ENCODE peak calls at places on chromosomes 2 and 18, in six cellular contexts. One of them, this sample, is unnamed. For H3K4me1, the result is how much of the 10 kb centered on the place peaks cover.

GRCh38 chr2:1612391-1613077 is 131.8 kb downstream of the PXDN start:
- DNase-seq in NT2/D1: no peak
- DNase-seq in breast epithelium: no peak
- DNase-seq in effector memory CD4-positive, alpha-beta T cell: no peak
- DNase-seq in K562: no peak
- DNase-seq in Peyer's patch: peak
- DNase-seq in this sample: no peak

GRCh38 chr2:99861376-99861760 is 281.0 kb downstream of the AFF3 start:
- DNase-seq in Peyer's patch: no peak
- DNase-seq in breast epithelium: no peak
- DNase-seq in NT2/D1: no peak
- DNase-seq in K562: no peak
- DNase-seq in effector memory CD4-positive, alpha-beta T cell: no peak
- DNase-seq in this sample: no peak

GRCh38 chr2:58358024-58358423 is 116.9 kb upstream of the FANCL start:
- DNase-seq in NT2/D1: no peak
- DNase-seq in K562: no peak
- DNase-seq in effector memory CD4-positive, alpha-beta T cell: no peak
- DNase-seq in Peyer's patch: no peak
- DNase-seq in breast epithelium: no peak
- DNase-seq in this sample: no peak

GRCh38 chr2:240990726-240991377 is 7.6 kb upstream of the SNED1 start:
- DNase-seq in K562: no peak
- DNase-seq in effector memory CD4-positive, alpha-beta T cell: no peak
- DNase-seq in breast epithelium: peak
- DNase-seq in NT2/D1: no peak
- DNase-seq in Peyer's patch: peak
- DNase-seq in this sample: no peak

GRCh38 chr2:72149556-72150156 is 2.0 kb upstream of the CYP26B1 start:
- DNase-seq in NT2/D1: no peak
- DNase-seq in effector memory CD4-positive, alpha-beta T cell: no peak
- DNase-seq in breast epithelium: no peak
- DNase-seq in K562: no peak
- DNase-seq in Peyer's patch: peak
- DNase-seq in this sample: peak

GRCh38 chr18:3671181-3671580 is 221.2 kb downstream of the TGIF1 start:
- DNase-seq in NT2/D1: no peak
- DNase-seq in Peyer's patch: peak
- DNase-seq in breast epithelium: no peak
- DNase-seq in K562: no peak
- DNase-seq in effector memory CD4-positive, alpha-beta T cell: no peak
- DNase-seq in this sample: no peak

GRCh38 chr2:9397201-9397600 is 26.1 kb downstream of the ITGB1BP1 start:
- DNase-seq in NT2/D1: no peak
- DNase-seq in Peyer's patch: no peak
- DNase-seq in breast epithelium: no peak
- DNase-seq in effector memory CD4-positive, alpha-beta T cell: no peak
- DNase-seq in K562: no peak
- DNase-seq in this sample: no peak

GRCh38 chr2:74420006-74420405 is 1.4 kb downstream of the C2orf81 start:
- DNase-seq in Peyer's patch: no peak
- DNase-seq in NT2/D1: no peak
- DNase-seq in K562: no peak
- DNase-seq in effector memory CD4-positive, alpha-beta T cell: no peak
- DNase-seq in breast epithelium: no peak
- DNase-seq in this sample: peak

GRCh38 chr2:200749631-200750322 is 61.9 kb upstream of the BZW1 start:
- DNase-seq in K562: no peak
- DNase-seq in NT2/D1: no peak
- DNase-seq in breast epithelium: no peak
- DNase-seq in Peyer's patch: no peak
- DNase-seq in effector memory CD4-positive, alpha-beta T cell: no peak
- DNase-seq in this sample: no peak

GRCh38 chr2:68366083-68366560 is 1.0 kb downstream of the PLEK start:
- DNase-seq in effector memory CD4-positive, alpha-beta T cell: no peak
- DNase-seq in Peyer's patch: no peak
- DNase-seq in K562: no peak
- DNase-seq in NT2/D1: no peak
- DNase-seq in breast epithelium: no peak
- DNase-seq in this sample: no peak

GRCh38 chr2:64594563-64594989 is 59.1 kb downstream of the SERTAD2 start:
- DNase-seq in breast epithelium: no peak
- DNase-seq in NT2/D1: no peak
- DNase-seq in Peyer's patch: no peak
- DNase-seq in K562: no peak
- DNase-seq in effector memory CD4-positive, alpha-beta T cell: no peak
- DNase-seq in this sample: no peak

GRCh38 chr18:69447886-69448285 is 47.2 kb downstream of the DOK6 start:
- DNase-seq in effector memory CD4-positive, alpha-beta T cell: no peak
- DNase-seq in K562: no peak
- DNase-seq in NT2/D1: no peak
- DNase-seq in breast epithelium: no peak
- DNase-seq in Peyer's patch: no peak
- DNase-seq in this sample: no peak

GRCh38 chr2:79292936-79293335 is 133.4 kb upstream of the REG3A start:
- DNase-seq in effector memory CD4-positive, alpha-beta T cell: no peak
- DNase-seq in Peyer's patch: no peak
- DNase-seq in NT2/D1: no peak
- DNase-seq in breast epithelium: no peak
- DNase-seq in K562: no peak
- DNase-seq in this sample: no peak

GRCh38 chr2:152924722-152925121 is 206.3 kb downstream of the ARL6IP6 start:
- DNase-seq in breast epithelium: no peak
- DNase-seq in Peyer's patch: no peak
- DNase-seq in NT2/D1: no peak
- DNase-seq in K562: no peak
- DNase-seq in effector memory CD4-positive, alpha-beta T cell: no peak
- DNase-seq in this sample: no peak

GRCh38 chr2:224930990-224931389 is 111.3 kb downstream of the DOCK10 start:
- DNase-seq in NT2/D1: no peak
- DNase-seq in breast epithelium: no peak
- DNase-seq in K562: no peak
- DNase-seq in Peyer's patch: no peak
- DNase-seq in effector memory CD4-positive, alpha-beta T cell: no peak
- DNase-seq in this sample: no peak

GRCh38 chr18:59453468-59453961 is 94.5 kb upstream of the LMAN1 start:
- DNase-seq in NT2/D1: no peak
- DNase-seq in K562: no peak
- DNase-seq in effector memory CD4-positive, alpha-beta T cell: no peak
- DNase-seq in Peyer's patch: no peak
- DNase-seq in breast epithelium: no peak
- DNase-seq in this sample: no peak

GRCh38 chr18:36469471-36469870 is 172.0 kb downstream of the FHOD3 start:
- DNase-seq in effector memory CD4-positive, alpha-beta T cell: no peak
- DNase-seq in K562: no peak
- DNase-seq in breast epithelium: no peak
- DNase-seq in NT2/D1: no peak
- DNase-seq in Peyer's patch: no peak
- DNase-seq in this sample: no peak

GRCh38 chr2:167862787-167863186 is 384.6 kb downstream of the STK39 start:
- DNase-seq in Peyer's patch: no peak
- DNase-seq in effector memory CD4-positive, alpha-beta T cell: no peak
- DNase-seq in NT2/D1: no peak
- DNase-seq in breast epithelium: no peak
- DNase-seq in K562: no peak
- DNase-seq in this sample: no peak

GRCh38 chr18:23179416-23179815 is 44.1 kb downstream of the CABLES1 start:
- DNase-seq in NT2/D1: no peak
- DNase-seq in K562: no peak
- DNase-seq in breast epithelium: no peak
- DNase-seq in effector memory CD4-positive, alpha-beta T cell: no peak
- DNase-seq in Peyer's patch: no peak
- DNase-seq in this sample: no peak

GRCh38 chr2:30239308-30240161 is 8.2 kb downstream of the LBH start:
- DNase-seq in NT2/D1: no peak
- DNase-seq in K562: peak
- DNase-seq in breast epithelium: no peak
- DNase-seq in Peyer's patch: peak
- DNase-seq in effector memory CD4-positive, alpha-beta T cell: peak
- DNase-seq in this sample: peak

GRCh38 chr2:200298015-200298414 is 8.5 kb upstream of the SPATS2L start:
- DNase-seq in effector memory CD4-positive, alpha-beta T cell: no peak
- DNase-seq in breast epithelium: no peak
- DNase-seq in K562: no peak
- DNase-seq in NT2/D1: no peak
- DNase-seq in Peyer's patch: no peak
- DNase-seq in this sample: no peak

GRCh38 chr2:46363535-46364170 is 66.4 kb downstream of the EPAS1 start:
- DNase-seq in K562: no peak
- DNase-seq in effector memory CD4-positive, alpha-beta T cell: no peak
- DNase-seq in Peyer's patch: no peak
- DNase-seq in breast epithelium: no peak
- DNase-seq in NT2/D1: no peak
- DNase-seq in this sample: no peak

GRCh38 chr2:44912660-44913059 is 28.8 kb upstream of the SIX3 start:
- DNase-seq in effector memory CD4-positive, alpha-beta T cell: no peak
- DNase-seq in K562: no peak
- DNase-seq in Peyer's patch: no peak
- DNase-seq in NT2/D1: no peak
- DNase-seq in breast epithelium: no peak
- DNase-seq in this sample: no peak

GRCh38 chr2:241064802-241065354 is 37.2 kb downstream of the MTERF4 start:
- DNase-seq in Peyer's patch: no peak
- DNase-seq in breast epithelium: no peak
- DNase-seq in NT2/D1: no peak
- DNase-seq in K562: no peak
- DNase-seq in effector memory CD4-positive, alpha-beta T cell: no peak
- DNase-seq in this sample: no peak

GRCh38 chr2:27378096-27378808 is 2.3 kb downstream of the ZNF513 start:
- DNase-seq in Peyer's patch: peak
- DNase-seq in NT2/D1: no peak
- DNase-seq in effector memory CD4-positive, alpha-beta T cell: no peak
- DNase-seq in K562: no peak
- DNase-seq in breast epithelium: no peak
- DNase-seq in this sample: no peak

GRCh38 chr2:109612991-109613921 is 510 bp downstream of the SEPTIN10 start:
- DNase-seq in breast epithelium: no peak
- DNase-seq in Peyer's patch: peak
- DNase-seq in K562: no peak
- DNase-seq in NT2/D1: no peak
- DNase-seq in effector memory CD4-positive, alpha-beta T cell: no peak
- DNase-seq in this sample: no peak

GRCh38 chr2:29040552-29040951 is 33.8 kb downstream of the PCARE start:
- DNase-seq in Peyer's patch: no peak
- DNase-seq in NT2/D1: no peak
- DNase-seq in breast epithelium: no peak
- DNase-seq in effector memory CD4-positive, alpha-beta T cell: no peak
- DNase-seq in K562: no peak
- DNase-seq in this sample: no peak

GRCh38 chr2:143698888-143699570 is 569.8 kb downstream of the ARHGAP15 start:
- DNase-seq in breast epithelium: no peak
- DNase-seq in NT2/D1: no peak
- DNase-seq in K562: no peak
- DNase-seq in effector memory CD4-positive, alpha-beta T cell: no peak
- DNase-seq in Peyer's patch: no peak
- DNase-seq in this sample: no peak

DNA sequence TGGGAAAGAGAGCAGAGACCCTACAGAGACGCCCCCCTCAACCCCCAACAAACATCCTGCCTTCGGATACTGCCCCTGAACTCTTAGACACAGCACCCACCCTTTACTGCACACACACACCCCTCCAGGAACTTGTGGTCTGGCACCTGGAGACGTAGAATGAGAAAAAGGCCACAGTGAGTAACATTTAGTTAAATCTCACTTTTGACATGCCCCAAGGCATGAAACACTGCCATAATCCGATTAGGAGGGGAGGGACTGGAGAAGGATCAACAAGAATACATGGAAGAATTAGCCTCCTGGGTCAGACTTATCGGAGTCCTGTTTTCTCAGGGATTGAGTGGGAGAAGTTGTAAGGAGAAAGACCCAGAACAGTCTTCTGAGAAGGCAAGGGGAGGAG is 4.1 kb downstream of the CDK5R2 start:
- DNase-seq in K562: no peak
- DNase-seq in effector memory CD4-positive, alpha-beta T cell: no peak
- DNase-seq in breast epithelium: no peak
- DNase-seq in Peyer's patch: no peak
- DNase-seq in NT2/D1: no peak
- DNase-seq in this sample: no peak
- H3K4me3 ChIP-seq in K562: no peak
- H3K4me3 ChIP-seq in effector memory CD4-positive, alpha-beta T cell: no peak
- H3K4me3 ChIP-seq in breast epithelium: no peak
- H3K4me3 ChIP-seq in Peyer's patch: no peak
- H3K4me3 ChIP-seq in NT2/D1: peak
- H3K4me3 ChIP-seq in this sample: no peak

GRCh38 chr2:96530144-96530430 is 6.5 kb upstream of the ARID5A start:
- DNase-seq in NT2/D1: no peak
- DNase-seq in Peyer's patch: no peak
- DNase-seq in effector memory CD4-positive, alpha-beta T cell: no peak
- DNase-seq in K562: no peak
- DNase-seq in breast epithelium: no peak
- DNase-seq in this sample: no peak
- H3K4me1 ChIP-seq in NT2/D1: under half
- H3K4me1 ChIP-seq in Peyer's patch: under half
- H3K4me1 ChIP-seq in effector memory CD4-positive, alpha-beta T cell: under half
- H3K4me1 ChIP-seq in K562: under half
- H3K4me1 ChIP-seq in breast epithelium: under half
- H3K4me1 ChIP-seq in this sample: under half

DNA sequence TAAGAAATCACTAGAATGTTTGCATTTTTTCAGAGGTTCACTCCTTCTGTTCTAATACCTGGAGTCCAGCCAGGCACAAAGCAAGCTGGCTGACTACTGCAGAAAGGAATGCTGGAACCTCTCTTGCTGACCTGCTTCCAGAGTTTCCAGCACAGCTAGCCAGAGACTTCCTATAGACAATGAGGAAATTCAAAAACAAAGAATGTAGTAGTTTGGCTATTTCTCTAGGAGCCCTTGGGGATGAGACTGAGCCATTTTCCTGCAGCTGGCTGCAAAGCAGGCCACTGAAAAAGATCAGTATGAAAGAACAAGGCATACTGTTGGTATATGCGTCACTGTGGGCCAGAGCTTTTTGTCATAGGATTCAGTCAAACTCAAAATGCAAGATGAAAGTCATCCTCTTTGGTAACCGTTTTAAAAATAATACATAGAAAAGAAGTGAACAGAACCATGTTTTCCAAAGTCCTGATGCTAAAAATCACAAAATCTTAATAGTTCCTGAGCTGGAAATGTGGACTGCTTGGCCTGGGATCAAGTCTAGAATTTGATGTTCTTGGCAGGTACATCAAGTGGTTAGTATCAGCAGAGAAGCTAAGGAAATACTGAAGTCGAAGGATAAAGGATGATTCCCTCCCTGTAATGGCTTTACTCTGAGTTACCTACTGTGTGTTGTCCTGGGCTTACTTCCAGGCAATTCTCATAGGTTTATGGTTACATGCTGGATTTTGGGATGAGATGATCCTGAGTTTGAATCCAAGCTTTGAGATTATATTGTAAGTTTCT is 9.0 kb upstream of the DSEL start:
- DNase-seq in Peyer's patch: no peak
- DNase-seq in breast epithelium: peak
- DNase-seq in NT2/D1: no peak
- DNase-seq in effector memory CD4-positive, alpha-beta T cell: no peak
- DNase-seq in K562: no peak
- DNase-seq in this sample: no peak
- H3K4me3 ChIP-seq in Peyer's patch: no peak
- H3K4me3 ChIP-seq in breast epithelium: no peak
- H3K4me3 ChIP-seq in NT2/D1: no peak
- H3K4me3 ChIP-seq in effector memory CD4-positive, alpha-beta T cell: no peak
- H3K4me3 ChIP-seq in K562: no peak
- H3K4me3 ChIP-seq in this sample: no peak

GRCh38 chr2:25310690-25310964 is 31.1 kb downstream of the DNMT3A start:
- DNase-seq in breast epithelium: no peak
- DNase-seq in K562: no peak
- DNase-seq in NT2/D1: no peak
- DNase-seq in effector memory CD4-positive, alpha-beta T cell: no peak
- DNase-seq in Peyer's patch: no peak
- DNase-seq in this sample: no peak
- H3K4me1 ChIP-seq in breast epithelium: under half
- H3K4me1 ChIP-seq in K562: under half
- H3K4me1 ChIP-seq in NT2/D1: under half
- H3K4me1 ChIP-seq in effector memory CD4-positive, alpha-beta T cell: under half
- H3K4me1 ChIP-seq in Peyer's patch: under half
- H3K4me1 ChIP-seq in this sample: half or more

This sample was measured in naive thymus-derived CD4-positive, alpha-beta T cell.